ENCODE peak calls at places on chromosomes 1 and 21, in eight cellular contexts. One of them, this sample, is unnamed. For H3K4me1, the result is how much of the 10 kb centered on the place peaks cover.

GRCh38 chr1:96072021-96072420 is 649.6 kb upstream of the PTBP2 start:
- DNase-seq in transverse colon: no peak
- DNase-seq in ovary: no peak
- DNase-seq in A549: no peak
- DNase-seq in suprapubic skin: no peak
- DNase-seq in sigmoid colon: no peak
- DNase-seq in GM12878: no peak
- DNase-seq in stomach: no peak
- DNase-seq in this sample: no peak

GRCh38 chr1:39574646-39575045 is 1.9 kb downstream of the PABPC4 start:
- DNase-seq in transverse colon: peak
- DNase-seq in ovary: no peak
- DNase-seq in A549: no peak
- DNase-seq in suprapubic skin: no peak
- DNase-seq in sigmoid colon: no peak
- DNase-seq in GM12878: no peak
- DNase-seq in stomach: peak
- DNase-seq in this sample: no peak

GRCh38 chr21:45923146-45923545 is 58.4 kb upstream of the COL6A1 start:
- DNase-seq in transverse colon: peak
- DNase-seq in ovary: peak
- DNase-seq in A549: peak
- DNase-seq in suprapubic skin: no peak
- DNase-seq in sigmoid colon: peak
- DNase-seq in GM12878: no peak
- DNase-seq in stomach: peak
- DNase-seq in this sample: peak

GRCh38 chr1:67850611-67851075 is 17.4 kb upstream of the GNG12 start:
- DNase-seq in transverse colon: peak
- DNase-seq in ovary: peak
- DNase-seq in A549: peak
- DNase-seq in suprapubic skin: peak
- DNase-seq in sigmoid colon: peak
- DNase-seq in GM12878: no peak
- DNase-seq in stomach: peak
- DNase-seq in this sample: peak

GRCh38 chr1:244760471-244760870 is 75.0 kb upstream of the COX20 start:
- DNase-seq in transverse colon: no peak
- DNase-seq in ovary: no peak
- DNase-seq in A549: no peak
- DNase-seq in suprapubic skin: no peak
- DNase-seq in sigmoid colon: no peak
- DNase-seq in GM12878: no peak
- DNase-seq in stomach: no peak
- DNase-seq in this sample: no peak

GRCh38 chr1:226549937-226550670 is 1.5 kb downstream of the STUM start:
- DNase-seq in transverse colon: peak
- DNase-seq in ovary: peak
- DNase-seq in A549: peak
- DNase-seq in suprapubic skin: no peak
- DNase-seq in sigmoid colon: peak
- DNase-seq in GM12878: no peak
- DNase-seq in stomach: peak
- DNase-seq in this sample: no peak

GRCh38 chr1:5389101-5389885 is 602.9 kb downstream of the NPHP4 start:
- DNase-seq in transverse colon: no peak
- DNase-seq in ovary: no peak
- DNase-seq in A549: no peak
- DNase-seq in suprapubic skin: no peak
- DNase-seq in sigmoid colon: no peak
- DNase-seq in GM12878: no peak
- DNase-seq in stomach: no peak
- DNase-seq in this sample: no peak

GRCh38 chr1:81414417-81415087 is 386.2 kb upstream of the ADGRL2 start:
- DNase-seq in transverse colon: peak
- DNase-seq in ovary: peak
- DNase-seq in A549: peak
- DNase-seq in suprapubic skin: peak
- DNase-seq in sigmoid colon: peak
- DNase-seq in GM12878: peak
- DNase-seq in stomach: peak
- DNase-seq in this sample: peak

GRCh38 chr1:201637282-201638076 is 98.6 kb downstream of the NAV1 start:
- DNase-seq in transverse colon: no peak
- DNase-seq in ovary: no peak
- DNase-seq in A549: no peak
- DNase-seq in suprapubic skin: no peak
- DNase-seq in sigmoid colon: no peak
- DNase-seq in GM12878: no peak
- DNase-seq in stomach: no peak
- DNase-seq in this sample: no peak

GRCh38 chr1:115052454-115053083 is 22.9 kb downstream of the TSHB start:
- DNase-seq in transverse colon: peak
- DNase-seq in ovary: no peak
- DNase-seq in A549: peak
- DNase-seq in suprapubic skin: no peak
- DNase-seq in sigmoid colon: no peak
- DNase-seq in GM12878: no peak
- DNase-seq in stomach: peak
- DNase-seq in this sample: no peak

GRCh38 chr1:9591669-9592509 is 3.2 kb downstream of the TMEM201 start:
- DNase-seq in transverse colon: no peak
- DNase-seq in ovary: no peak
- DNase-seq in A549: no peak
- DNase-seq in suprapubic skin: peak
- DNase-seq in sigmoid colon: no peak
- DNase-seq in GM12878: no peak
- DNase-seq in stomach: no peak
- DNase-seq in this sample: no peak

GRCh38 chr1:9593492-9594465 is 5.1 kb downstream of the TMEM201 start:
- DNase-seq in transverse colon: peak
- DNase-seq in ovary: no peak
- DNase-seq in A549: no peak
- DNase-seq in suprapubic skin: no peak
- DNase-seq in sigmoid colon: peak
- DNase-seq in GM12878: peak
- DNase-seq in stomach: peak
- DNase-seq in this sample: peak

GRCh38 chr1:9593147-9593491 is 4.4 kb downstream of the TMEM201 start:
- DNase-seq in transverse colon: no peak
- DNase-seq in ovary: no peak
- DNase-seq in A549: no peak
- DNase-seq in suprapubic skin: no peak
- DNase-seq in sigmoid colon: no peak
- DNase-seq in GM12878: no peak
- DNase-seq in stomach: no peak
- DNase-seq in this sample: no peak

GRCh38 chr1:9590945-9591668 is 2.4 kb downstream of the TMEM201 start:
- DNase-seq in transverse colon: no peak
- DNase-seq in ovary: no peak
- DNase-seq in A549: no peak
- DNase-seq in suprapubic skin: no peak
- DNase-seq in sigmoid colon: no peak
- DNase-seq in GM12878: no peak
- DNase-seq in stomach: no peak
- DNase-seq in this sample: no peak

GRCh38 chr1:9592510-9593075 is 3.9 kb downstream of the TMEM201 start:
- DNase-seq in transverse colon: no peak
- DNase-seq in ovary: no peak
- DNase-seq in A549: no peak
- DNase-seq in suprapubic skin: peak
- DNase-seq in sigmoid colon: no peak
- DNase-seq in GM12878: no peak
- DNase-seq in stomach: no peak
- DNase-seq in this sample: no peak
- H3K4me1 ChIP-seq in transverse colon: under half
- H3K4me1 ChIP-seq in ovary: under half
- H3K4me1 ChIP-seq in A549: under half
- H3K4me1 ChIP-seq in suprapubic skin: half or more
- H3K4me1 ChIP-seq in sigmoid colon: under half
- H3K4me1 ChIP-seq in GM12878: under half
- H3K4me1 ChIP-seq in stomach: under half
- H3K4me1 ChIP-seq in this sample: half or more

GRCh38 chr1:64062529-64062928 is 140.9 kb upstream of the UBE2U start:
- DNase-seq in transverse colon: no peak
- DNase-seq in ovary: no peak
- DNase-seq in A549: no peak
- DNase-seq in suprapubic skin: no peak
- DNase-seq in sigmoid colon: no peak
- DNase-seq in GM12878: no peak
- DNase-seq in stomach: no peak
- DNase-seq in this sample: no peak
- TF ChIP-seq POLR2A in transverse colon: no peak
- TF ChIP-seq POLR2A in ovary: no peak
- TF ChIP-seq POLR2A in A549: no peak
- TF ChIP-seq POLR2A in suprapubic skin: no peak
- TF ChIP-seq POLR2A in sigmoid colon: no peak
- TF ChIP-seq POLR2A in GM12878: no peak
- TF ChIP-seq POLR2A in stomach: no peak
- TF ChIP-seq POLR2A in this sample: no peak

DNA sequence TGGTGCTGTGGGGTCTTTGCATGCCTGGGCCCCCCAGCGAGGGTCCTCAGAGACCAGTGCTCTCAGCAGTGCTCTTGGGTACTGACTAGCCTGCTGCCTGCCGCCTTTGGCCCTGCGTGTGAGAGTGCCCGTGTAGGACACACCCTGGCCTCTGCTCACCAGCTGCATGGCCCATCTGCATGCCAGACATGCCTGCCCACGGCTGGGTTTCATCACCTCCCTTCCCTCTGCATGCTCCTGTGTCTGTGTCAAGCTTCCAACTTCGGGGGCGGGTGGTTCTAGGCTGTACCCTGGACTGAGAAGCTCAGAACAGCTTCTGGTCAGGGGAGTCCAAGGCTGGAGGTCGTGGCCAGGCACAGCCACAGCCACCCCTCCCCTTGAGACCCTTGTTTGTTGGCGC is 56.9 kb downstream of the PTPRF start:
- DNase-seq in transverse colon: no peak
- DNase-seq in ovary: no peak
- DNase-seq in A549: no peak
- DNase-seq in suprapubic skin: no peak
- DNase-seq in sigmoid colon: no peak
- DNase-seq in GM12878: no peak
- DNase-seq in stomach: no peak
- DNase-seq in this sample: no peak
- TF ChIP-seq EP300 in transverse colon: no peak
- TF ChIP-seq EP300 in ovary: no peak
- TF ChIP-seq EP300 in A549: no peak
- TF ChIP-seq EP300 in suprapubic skin: no peak
- TF ChIP-seq EP300 in sigmoid colon: no peak
- TF ChIP-seq EP300 in GM12878: no peak
- TF ChIP-seq EP300 in stomach: no peak
- TF ChIP-seq EP300 in this sample: no peak

GRCh38 chr1:173478099-173478555 is 992 bp downstream of the PRDX6 start:
- DNase-seq in transverse colon: peak
- DNase-seq in ovary: peak
- DNase-seq in A549: peak
- DNase-seq in suprapubic skin: peak
- DNase-seq in sigmoid colon: peak
- DNase-seq in GM12878: no peak
- DNase-seq in stomach: peak
- DNase-seq in this sample: peak

GRCh38 chr1:173481195-173481772 is 4.1 kb downstream of the PRDX6 start:
- DNase-seq in transverse colon: no peak
- DNase-seq in ovary: no peak
- DNase-seq in A549: no peak
- DNase-seq in suprapubic skin: no peak
- DNase-seq in sigmoid colon: no peak
- DNase-seq in GM12878: no peak
- DNase-seq in stomach: no peak
- DNase-seq in this sample: no peak

GRCh38 chr1:173477286-173478098 is at the start of gene PRDX6:
- DNase-seq in transverse colon: peak
- DNase-seq in ovary: peak
- DNase-seq in A549: peak
- DNase-seq in suprapubic skin: peak
- DNase-seq in sigmoid colon: peak
- DNase-seq in GM12878: no peak
- DNase-seq in stomach: peak
- DNase-seq in this sample: peak

GRCh38 chr1:173476664-173477285 is 360 bp upstream of the PRDX6 start:
- DNase-seq in transverse colon: peak
- DNase-seq in ovary: peak
- DNase-seq in A549: peak
- DNase-seq in suprapubic skin: peak
- DNase-seq in sigmoid colon: peak
- DNase-seq in GM12878: peak
- DNase-seq in stomach: peak
- DNase-seq in this sample: peak

DNA sequence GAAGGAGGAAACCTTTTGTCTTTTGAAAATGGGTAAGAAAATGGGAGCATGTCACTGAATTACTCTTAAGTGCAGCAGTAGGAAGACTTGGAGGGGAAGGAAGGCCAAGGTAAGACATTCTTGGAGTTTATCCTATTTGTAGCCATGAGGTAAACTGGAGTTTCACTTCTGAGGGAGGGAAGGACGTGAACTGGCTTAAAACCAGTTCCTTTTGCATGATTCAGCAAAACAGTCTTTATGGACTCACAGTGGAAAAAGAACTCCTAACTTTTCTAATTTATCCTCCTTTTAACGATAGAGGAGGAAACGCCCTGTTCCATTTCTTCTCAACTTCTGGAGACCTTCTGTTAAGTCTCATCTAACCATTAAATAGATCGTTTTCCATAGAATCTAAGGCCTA is 2.5 kb downstream of the PRDX6 start:
- DNase-seq in transverse colon: no peak
- DNase-seq in ovary: no peak
- DNase-seq in A549: no peak
- DNase-seq in suprapubic skin: no peak
- DNase-seq in sigmoid colon: no peak
- DNase-seq in GM12878: no peak
- DNase-seq in stomach: no peak
- DNase-seq in this sample: no peak
- H3K4me1 ChIP-seq in transverse colon: under half
- H3K4me1 ChIP-seq in ovary: under half
- H3K4me1 ChIP-seq in A549: under half
- H3K4me1 ChIP-seq in suprapubic skin: under half
- H3K4me1 ChIP-seq in sigmoid colon: under half
- H3K4me1 ChIP-seq in GM12878: under half
- H3K4me1 ChIP-seq in stomach: under half
- H3K4me1 ChIP-seq in this sample: under half